ENCODE peak calls at places on chromosome 15, in ten cellular contexts. A is fibroblast of lung; V is uterus; U is ovary; I is lung; F is Caco-2; T is esophagus squamous epithelium; P is transverse colon; J is CD8-positive, alpha-beta T cell; B is RWPE2. N is an unnamed sample. For H3K4me1, the result is how much of the 10 kb centered on the place peaks cover.

GRCh38 chr15:63178034-63178433 is 11.4 kb upstream of the RAB8B start:
- DNase-seq in A (no peak), I (no peak), F (peak), B (no peak), U (no peak), V (no peak), T (no peak), J (no peak), P (no peak), N (no peak)

GRCh38 chr15:77589839-77590238 is 42.9 kb downstream of the LINGO1 start:
- DNase-seq in F (no peak), A (no peak), T (no peak), J (no peak), U (no peak), P (no peak), I (no peak), V (no peak), B (no peak), N (no peak)

GRCh38 chr15:58203537-58203936 is 65.4 kb downstream of the AQP9 start:
- DNase-seq in A (peak), J (no peak), I (no peak), F (no peak), U (no peak), V (no peak), B (no peak), P (no peak), T (no peak), N (no peak)

GRCh38 chr15:44596511-44597010 is 59.6 kb downstream of the EIF3J start:
- DNase-seq in I (no peak), T (no peak), B (no peak), P (no peak), J (no peak), A (no peak), F (no peak), V (no peak), U (no peak), N (no peak)

GRCh38 chr15:33284336-33284735 is 26.4 kb upstream of the RYR3 start:
- DNase-seq in P (no peak), V (no peak), J (no peak), F (no peak), B (no peak), T (no peak), U (no peak), A (no peak), I (no peak), N (no peak)

GRCh38 chr15:98551936-98552562 is 96.3 kb upstream of the IGF1R start:
- DNase-seq in U (no peak), P (no peak), F (no peak), B (no peak), V (no peak), T (no peak), J (no peak), I (no peak), A (no peak), N (no peak)

GRCh38 chr15:87863152-87863551 is 393.4 kb downstream of the NTRK3 start:
- DNase-seq in F (peak), I (no peak), J (no peak), B (no peak), P (no peak), A (no peak), T (no peak), V (no peak), U (no peak), N (no peak)

GRCh38 chr15:67968564-67969440 is 85.3 kb upstream of the PIAS1 start:
- DNase-seq in V (peak), F (no peak), J (no peak), A (no peak), P (no peak), T (no peak), I (no peak), U (no peak), B (no peak), N (no peak)

GRCh38 chr15:90665288-90666134 is 51.6 kb upstream of the BLM start:
- DNase-seq in A (peak), J (no peak), V (peak), P (peak), T (no peak), F (peak), I (peak), B (peak), U (peak), N (peak)

GRCh38 chr15:75348034-75348562 is 1.3 kb downstream of the NEIL1 start:
- DNase-seq in P (no peak), J (no peak), B (no peak), U (no peak), I (no peak), V (no peak), T (no peak), A (no peak), F (no peak), N (no peak)

GRCh38 chr15:39205081-39205480 is 375.8 kb upstream of the THBS1 start:
- DNase-seq in F (no peak), I (no peak), A (no peak), J (no peak), T (no peak), U (no peak), P (no peak), V (no peak), B (no peak), N (no peak)
- H3K4me1 ChIP-seq in F (under half), I (under half), A (under half), J (under half), T (under half), U (under half), P (under half), V (under half), B (half or more), N (under half)

DNA sequence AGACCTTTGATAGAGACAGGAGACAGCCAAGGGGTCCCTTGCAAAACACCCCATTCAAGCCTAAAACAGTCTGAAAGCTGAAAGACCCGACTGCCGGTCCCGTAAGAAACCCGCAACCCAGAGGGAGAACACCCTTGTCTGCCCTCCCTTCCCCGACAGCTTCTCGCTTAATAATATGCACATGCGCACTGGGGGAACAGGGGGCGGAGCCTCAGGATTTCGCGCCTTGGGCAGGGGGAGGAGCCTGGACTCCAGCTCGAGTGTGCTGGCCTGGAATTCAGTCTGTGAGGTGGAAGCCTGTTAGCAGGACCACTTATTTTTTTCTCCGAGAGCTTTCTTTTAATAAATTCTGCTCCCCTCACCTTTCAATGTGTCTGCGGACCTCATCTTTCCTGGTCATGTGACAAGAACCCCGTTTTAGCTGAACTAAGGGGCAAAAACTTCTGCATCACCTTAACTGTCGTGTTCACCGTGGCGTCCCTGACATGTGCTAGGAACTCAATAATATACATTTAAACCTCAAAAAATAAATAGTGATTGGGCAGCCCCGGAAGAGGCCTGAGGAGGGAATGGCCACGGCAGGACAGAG is 17.0 kb downstream of the TNFAIP8L3 start:
- DNase-seq in A (peak), T (no peak), U (peak), V (peak), I (peak), B (no peak), P (peak), J (peak), F (no peak), N (peak)
- H3K4me3 ChIP-seq in A (no peak), T (peak), U (peak), V (no peak), I (no peak), B (no peak), P (no peak), J (peak), F (no peak), N (peak)

DNA sequence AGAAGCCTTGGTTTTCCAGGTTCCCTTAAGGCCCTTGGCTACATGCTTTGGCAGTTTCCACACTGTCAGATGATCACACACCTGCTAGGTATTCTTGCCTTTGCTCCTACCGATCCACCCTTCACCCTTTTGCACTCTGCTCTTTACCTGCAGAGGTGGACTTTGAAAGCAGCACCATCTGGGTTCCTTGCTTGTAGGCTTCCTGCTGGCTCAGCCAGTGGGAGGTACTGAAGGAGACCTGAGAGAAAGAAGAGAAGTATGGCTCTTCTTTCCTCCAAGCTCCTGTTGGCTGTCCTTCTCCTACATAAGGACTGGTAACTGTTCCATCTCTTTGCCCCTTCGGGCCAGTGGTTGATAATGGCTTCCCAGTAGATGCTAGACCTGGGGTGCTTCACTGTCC is 7.2 kb upstream of the ZNF592 start:
- DNase-seq in T (no peak), P (peak), V (no peak), B (no peak), I (no peak), A (no peak), F (peak), U (no peak), J (no peak), N (no peak)
- TF ChIP-seq CTCF in T (no peak), P (no peak), V (no peak), B (no peak), I (no peak), A (no peak), F (no peak), U (no peak), J (no peak), N (no peak)

DNA sequence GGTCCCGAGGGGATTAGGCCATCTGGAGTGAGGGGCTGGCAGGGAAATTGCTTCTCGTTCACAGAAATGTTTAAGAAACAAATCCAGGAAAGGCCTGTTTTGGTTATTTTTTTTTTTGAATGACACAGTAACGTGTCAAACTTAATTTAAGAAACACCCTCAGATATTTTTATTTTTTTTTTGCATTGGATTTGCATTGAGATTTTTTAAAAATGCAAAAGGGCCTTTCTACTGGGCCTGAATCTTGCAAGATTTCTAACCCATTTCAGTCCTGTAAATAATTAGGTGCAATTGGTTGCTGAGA is 25.0 kb upstream of the KLF13 start:
- DNase-seq in U (no peak), P (no peak), J (no peak), T (no peak), A (no peak), B (no peak), F (no peak), V (no peak), I (no peak), N (no peak)
- H3K4me1 ChIP-seq in U (under half), P (under half), J (under half), T (under half), A (under half), B (under half), F (under half), V (under half), I (under half), N (half or more)

DNA sequence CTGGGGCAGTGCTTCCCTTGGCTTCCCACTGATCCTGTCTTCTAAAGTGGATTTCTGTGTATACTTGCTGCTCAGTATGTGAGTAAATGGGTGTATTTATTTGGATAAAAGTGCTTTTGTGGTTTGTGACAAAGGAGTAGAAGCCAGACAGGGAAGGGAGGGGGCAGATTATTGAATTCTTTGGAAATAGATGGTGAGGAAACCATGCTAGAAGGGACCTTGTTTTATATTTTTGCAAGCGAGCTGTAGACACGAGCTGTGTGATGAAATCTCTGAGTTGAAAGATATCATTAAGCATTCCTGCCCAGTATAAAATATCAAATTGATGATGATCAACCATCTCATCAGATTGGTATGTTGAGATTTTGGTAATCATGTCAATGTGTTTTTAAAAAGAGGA is 68.9 kb downstream of the DUT start:
- DNase-seq in P (no peak), J (no peak), I (no peak), F (no peak), B (no peak), V (no peak), A (peak), U (no peak), T (no peak), N (no peak)
- H3K4me3 ChIP-seq in P (no peak), J (no peak), I (no peak), F (no peak), B (no peak), V (no peak), A (no peak), U (no peak), T (no peak), N (no peak)

DNA sequence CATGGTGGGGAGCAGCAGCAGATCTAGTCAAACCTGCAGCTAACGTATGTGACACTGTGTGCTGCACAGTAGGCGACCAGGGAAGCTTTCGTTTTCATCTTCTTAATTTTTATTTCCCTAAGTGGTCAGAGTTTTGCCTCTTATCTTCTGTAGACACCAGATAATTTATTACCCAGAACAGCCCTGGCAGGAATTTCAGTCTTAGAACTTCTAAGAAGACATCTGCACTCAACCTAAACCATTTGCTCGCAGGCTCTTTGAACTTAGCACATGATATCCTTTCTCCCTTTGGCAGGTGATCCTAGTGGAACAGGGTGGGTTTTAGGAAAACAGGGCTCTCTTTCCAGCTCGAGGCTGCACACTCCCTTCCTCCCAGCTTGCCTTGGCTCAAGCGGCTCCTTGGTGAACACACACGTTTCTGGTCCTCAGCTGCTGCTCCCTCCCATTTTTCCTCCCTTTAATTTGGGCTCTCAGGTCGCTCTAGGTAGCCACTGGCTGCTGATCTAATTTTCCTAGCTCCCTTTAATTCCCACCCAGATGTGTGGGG is 116.5 kb downstream of the THSD4 start:
- DNase-seq in I (no peak), F (no peak), P (no peak), U (no peak), V (peak), A (no peak), J (no peak), T (no peak), B (no peak), N (no peak)
- TF ChIP-seq CTCF in I (no peak), F (no peak), P (no peak), U (no peak), V (no peak), A (no peak), J (no peak), T (no peak), B (no peak), N (no peak)

GRCh38 chr15:66415321-66415720 is 28.6 kb downstream of the MAP2K1 start:
- DNase-seq in U (no peak), T (no peak), B (no peak), I (no peak), A (no peak), J (no peak), P (no peak), F (no peak), V (no peak), N (no peak)
- H3K4me1 ChIP-seq in U (under half), T (under half), B (under half), I (under half), A (under half), J (under half), P (under half), F (under half), V (under half), N (under half)

GRCh38 chr15:79529441-79529840 is 97.3 kb downstream of the MINAR1 start:
- DNase-seq in F (no peak), P (no peak), V (no peak), U (no peak), J (no peak), B (no peak), A (no peak), T (no peak), I (no peak), N (no peak)
- H3K4me3 ChIP-seq in F (no peak), P (no peak), V (no peak), U (no peak), J (no peak), B (no peak), A (no peak), T (no peak), I (no peak), N (no peak)

GRCh38 chr15:30984542-30984941 is 6.9 kb downstream of the MTMR10 start:
- DNase-seq in P (no peak), B (no peak), U (no peak), A (no peak), F (no peak), I (no peak), V (no peak), T (no peak), J (no peak), N (no peak)

GRCh38 chr15:30984118-30984517 is 7.3 kb downstream of the MTMR10 start:
- DNase-seq in B (no peak), I (no peak), F (no peak), A (peak), T (no peak), U (no peak), V (no peak), J (no peak), P (no peak), N (no peak)

GRCh38 chr15:30978328-30978727 is 13.1 kb downstream of the MTMR10 start:
- DNase-seq in U (no peak), A (no peak), J (no peak), P (no peak), F (no peak), V (no peak), B (no peak), T (no peak), I (no peak), N (no peak)

GRCh38 chr15:30974112-30974511 is 17.3 kb downstream of the MTMR10 start:
- DNase-seq in A (no peak), I (no peak), F (no peak), U (no peak), B (no peak), T (no peak), J (no peak), V (no peak), P (no peak), N (no peak)

GRCh38 chr15:30979457-30979856 is 12.0 kb downstream of the MTMR10 start:
- DNase-seq in V (no peak), J (no peak), P (no peak), I (no peak), B (no peak), F (no peak), U (no peak), A (no peak), T (no peak), N (no peak)
- TF ChIP-seq CTCF in V (no peak), J (no peak), P (no peak), I (no peak), B (no peak), F (no peak), U (no peak), A (no peak), T (no peak), N (no peak)

DNA sequence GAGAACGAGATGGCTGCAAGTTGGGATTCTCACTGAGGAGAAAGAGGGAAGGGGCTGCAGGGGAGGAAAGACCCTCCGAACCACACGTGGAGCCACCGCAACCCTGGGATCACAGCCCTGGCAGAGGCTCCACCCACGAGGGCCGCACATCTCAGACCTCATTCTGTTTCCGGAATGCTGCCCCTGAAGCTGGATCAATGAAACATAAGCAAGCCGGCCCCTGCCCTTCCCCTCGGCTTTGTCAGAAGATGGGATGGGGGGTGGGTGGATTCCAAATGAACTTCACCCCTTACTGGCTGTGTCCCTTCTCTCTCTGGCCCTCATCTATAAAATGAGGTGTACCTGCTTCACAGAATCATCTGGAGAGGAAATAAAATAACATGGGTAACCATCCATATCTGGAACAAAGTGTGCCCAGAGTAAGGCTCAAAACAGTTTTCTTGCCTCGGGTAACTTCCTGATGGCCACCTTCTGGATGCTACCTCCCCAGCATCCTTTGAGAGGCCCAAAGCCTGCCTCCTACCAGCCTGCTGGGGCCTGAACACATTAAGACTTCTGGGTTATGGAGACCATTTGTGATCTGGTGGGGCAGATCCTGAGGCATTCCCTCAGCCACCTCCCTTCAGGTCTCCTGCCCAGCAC is 4.6 kb upstream of the CCDC9B start:
- DNase-seq in U (no peak), I (no peak), P (peak), B (no peak), A (no peak), J (no peak), F (no peak), T (no peak), V (no peak), N (no peak)
- H3K4me1 ChIP-seq in U (under half), I (under half), P (half or more), B (under half), A (under half), J (under half), F (half or more), T (under half), V (under half), N (half or more)

N was measured in left ventricle myocardium inferior.